ENCODE peak calls at places on chromosomes 13 and 19, in nine cellular contexts. L is dorsolateral prefrontal cortex, C is HEK293T, J is AG08395, E is NCI-H2171 treated with DMSO at 0.1 percent for 48 hours, A is cardiac fibroblast, W is psoas muscle, B is tibial artery, H is PC-9. U is an unnamed sample.

GRCh38 chr19:45404557-45405434 is at the start of gene PPP1R13L:
- DNase-seq in L (peak; percentile 45), C (peak; percentile 87), J (peak; percentile 40), E (peak; percentile 85), A (peak; percentile 90), W (peak; percentile 78), B (peak; percentile 93), H (peak; percentile 92), U (peak; percentile 76)

GRCh38 chr13:98343461-98343860 is 166.4 kb upstream of the RNF113B start:
- DNase-seq in L (no peak), C (no peak), J (no peak), E (no peak), A (no peak), W (no peak), B (no peak), H (no peak), U (no peak)

GRCh38 chr13:40596484-40596883 is 70.0 kb downstream of the FOXO1 start:
- DNase-seq in L (no peak), C (no peak), J (no peak), E (no peak), A (no peak), W (no peak), B (no peak), H (no peak), U (no peak)

GRCh38 chr13:27276188-27276587 is 5.6 kb downstream of the RASL11A start:
- DNase-seq in L (no peak), C (no peak), J (peak; percentile 49), E (no peak), A (peak; percentile 65), W (no peak), B (no peak), H (no peak), U (no peak)

GRCh38 chr13:31111136-31111535 is 50.6 kb downstream of the HSPH1 start:
- DNase-seq in L (no peak), C (no peak), J (no peak), E (no peak), A (peak; percentile 23), W (no peak), B (no peak), H (no peak), U (no peak)

GRCh38 chr19:6800991-6801396 is 28.5 kb downstream of the VAV1 start:
- DNase-seq in L (no peak), C (no peak), J (peak; percentile 31), E (no peak), A (peak; percentile 78), W (no peak), B (no peak), H (peak; percentile 98), U (no peak)

GRCh38 chr13:85693889-85694511 is 105.2 kb downstream of the SLITRK6 start:
- DNase-seq in L (no peak), C (peak; percentile 53), J (no peak), E (no peak), A (no peak), W (no peak), B (no peak), H (no peak), U (no peak)

GRCh38 chr13:29589234-29589633 is 6.3 kb downstream of the SLC7A1 start:
- DNase-seq in L (no peak), C (no peak), J (peak; percentile 43), E (no peak), A (peak; percentile 42), W (no peak), B (no peak), H (no peak), U (no peak)

GRCh38 chr19:40224342-40225148 is 1.9 kb downstream of the CCNP start:
- DNase-seq in L (no peak), C (no peak), J (no peak), E (no peak), A (no peak), W (no peak), B (no peak), H (peak; percentile 80), U (no peak)

GRCh38 chr19:47274071-47274890 is at the start of gene INAFM1:
- DNase-seq in L (peak; percentile 98), C (peak; percentile 92), J (peak; percentile 93), E (peak; percentile 91), A (peak; percentile 95), W (peak; percentile 97), B (peak; percentile 98), H (peak; percentile 86), U (peak; percentile 100)

GRCh38 chr13:95643471-95643813 is 1.1 kb downstream of the DZIP1 start:
- DNase-seq in L (no peak), C (peak; percentile 10), J (peak; percentile 7), E (peak; percentile 43), A (peak; percentile 58), W (no peak), B (no peak), H (no peak), U (no peak)

GRCh38 chr19:2731181-2732117 is 8.4 kb downstream of the SLC39A3 start:
- DNase-seq in L (no peak), C (no peak), J (no peak), E (no peak), A (no peak), W (no peak), B (no peak), H (no peak), U (no peak)

GRCh38 chr19:11337080-11337479 is 2.4 kb downstream of the RAB3D start:
- DNase-seq in L (no peak), C (no peak), J (no peak), E (no peak), A (no peak), W (no peak), B (no peak), H (no peak), U (no peak)

GRCh38 chr13:20359335-20359734 is 127.2 kb upstream of the GJB6 start:
- DNase-seq in L (peak; percentile 14), C (no peak), J (peak; percentile 89), E (no peak), A (peak; percentile 98), W (no peak), B (no peak), H (peak; percentile 95), U (no peak)

GRCh38 chr19:47719047-47719885 is 6.0 kb downstream of the EHD2 start:
- DNase-seq in L (peak; percentile 70), C (no peak), J (peak; percentile 93), E (peak; percentile 83), A (peak; percentile 97), W (peak; percentile 90), B (peak; percentile 98), H (no peak), U (no peak)

GRCh38 chr13:99743079-99743478 is 228.5 kb downstream of the ZIC5 start:
- DNase-seq in L (no peak), C (no peak), J (no peak), E (no peak), A (no peak), W (no peak), B (no peak), H (no peak), U (no peak)

GRCh38 chr19:3336680-3337523 is 29.5 kb upstream of the NFIC start:
- DNase-seq in L (peak; percentile 70), C (no peak), J (peak; percentile 41), E (peak; percentile 88), A (peak; percentile 65), W (peak; percentile 85), B (peak; percentile 99), H (peak; percentile 62), U (no peak)

GRCh38 chr19:1445932-1446712 is 3.8 kb upstream of the APC2 start:
- DNase-seq in L (peak; percentile 60), C (peak; percentile 56), J (peak; percentile 54), E (peak; percentile 55), A (no peak), W (no peak), B (no peak), H (no peak), U (no peak)

GRCh38 chr13:19634129-19634740 is 776 bp downstream of the MPHOSPH8 start:
- DNase-seq in L (peak; percentile 40), C (no peak), J (peak; percentile 51), E (peak; percentile 0), A (peak; percentile 60), W (no peak), B (no peak), H (peak; percentile 35), U (no peak)

GRCh38 chr13:54210397-54211050 is 1181.9 kb downstream of the OLFM4 start:
- DNase-seq in L (no peak), C (no peak), J (no peak), E (peak; percentile 13), A (no peak), W (no peak), B (no peak), H (peak; percentile 96), U (no peak)

GRCh38 chr13:41060723-41061074 is 610 bp upstream of the WBP4 start:
- DNase-seq in L (peak; percentile 81), C (peak; percentile 66), J (peak; percentile 50), E (peak; percentile 80), A (peak; percentile 84), W (peak; percentile 86), B (peak; percentile 90), H (peak; percentile 58), U (peak; percentile 96)

GRCh38 chr19:13999085-13999484 is 7.0 kb downstream of the RFX1 start:
- DNase-seq in L (no peak), C (no peak), J (peak; percentile 0), E (no peak), A (no peak), W (no peak), B (no peak), H (no peak), U (no peak)

GRCh38 chr19:10155834-10156233 is 36.1 kb upstream of the EIF3G start:
- DNase-seq in L (no peak), C (no peak), J (no peak), E (no peak), A (peak; percentile 59), W (no peak), B (no peak), H (no peak), U (no peak)

GRCh38 chr19:54206831-54207177 is 6.1 kb downstream of the RPS9 start:
- DNase-seq in L (no peak), C (no peak), J (no peak), E (no peak), A (no peak), W (no peak), B (no peak), H (no peak), U (peak; percentile 71)